ENCODE peak calls at places on chromosome 19, in five cellular contexts. One of them, this sample, is unnamed.
A peak's percentile ranks its signal among the peaks of the same experiment; 100 is the strongest.

GRCh38 chr19:4877753-4878490 is 10.5 kb upstream of the PLIN3 start:
- DNase-seq in GM12865: no peak
- DNase-seq in fibroblast of mammary gland: no peak
- DNase-seq in CD4-positive, alpha-beta T cell: no peak
- DNase-seq in astrocyte: no peak
- DNase-seq in this sample: no peak

GRCh38 chr19:29293292-29293691 is 80.3 kb upstream of the UQCRFS1 start:
- DNase-seq in GM12865: no peak
- DNase-seq in CD4-positive, alpha-beta T cell: no peak
- DNase-seq in astrocyte: no peak
- DNase-seq in fibroblast of mammary gland: no peak
- DNase-seq in this sample: no peak

GRCh38 chr19:29191005-29191404 is 21.9 kb downstream of the UQCRFS1 start:
- DNase-seq in fibroblast of mammary gland: no peak
- DNase-seq in astrocyte: no peak
- DNase-seq in CD4-positive, alpha-beta T cell: no peak
- DNase-seq in GM12865: no peak
- DNase-seq in this sample: no peak

GRCh38 chr19:58557253-58558065 is 952 bp downstream of the UBE2M start:
- DNase-seq in CD4-positive, alpha-beta T cell: no peak
- DNase-seq in fibroblast of mammary gland: no peak
- DNase-seq in GM12865: no peak
- DNase-seq in astrocyte: no peak
- DNase-seq in this sample: no peak

GRCh38 chr19:53583181-53583580 is 45.2 kb downstream of the ZNF331 start:
- DNase-seq in astrocyte: no peak
- DNase-seq in GM12865: no peak
- DNase-seq in CD4-positive, alpha-beta T cell: no peak
- DNase-seq in fibroblast of mammary gland: no peak
- DNase-seq in this sample: no peak

GRCh38 chr19:461664-462551 is 1.1 kb upstream of the SHC2 start:
- DNase-seq in GM12865: no peak
- DNase-seq in fibroblast of mammary gland: no peak
- DNase-seq in astrocyte: no peak
- DNase-seq in CD4-positive, alpha-beta T cell: no peak
- DNase-seq in this sample: no peak

GRCh38 chr19:54160182-54160811 is 776 bp upstream of the LENG1 start:
- DNase-seq in fibroblast of mammary gland: peak; percentile 43
- DNase-seq in GM12865: no peak
- DNase-seq in astrocyte: no peak
- DNase-seq in CD4-positive, alpha-beta T cell: no peak
- DNase-seq in this sample: no peak

GRCh38 chr19:36009220-36009619 is 607 bp upstream of the SYNE4 start:
- DNase-seq in fibroblast of mammary gland: peak; percentile 54
- DNase-seq in GM12865: peak; percentile 66
- DNase-seq in CD4-positive, alpha-beta T cell: peak; percentile 46
- DNase-seq in astrocyte: peak; percentile 45
- DNase-seq in this sample: peak; percentile 37

GRCh38 chr19:35975608-35976214 is 19.3 kb upstream of the SDHAF1 start:
- DNase-seq in fibroblast of mammary gland: peak; percentile 22
- DNase-seq in CD4-positive, alpha-beta T cell: no peak
- DNase-seq in GM12865: no peak
- DNase-seq in astrocyte: peak; percentile 16
- DNase-seq in this sample: no peak

GRCh38 chr19:5354403-5354802 is 13.8 kb upstream of the PTPRS start:
- DNase-seq in CD4-positive, alpha-beta T cell: no peak
- DNase-seq in fibroblast of mammary gland: peak; percentile 19
- DNase-seq in GM12865: peak; percentile 22
- DNase-seq in astrocyte: no peak
- DNase-seq in this sample: no peak

GRCh38 chr19:54694648-54695047 is 29.6 kb upstream of the KIR3DL3 start:
- DNase-seq in GM12865: no peak
- DNase-seq in CD4-positive, alpha-beta T cell: no peak
- DNase-seq in astrocyte: no peak
- DNase-seq in fibroblast of mammary gland: no peak
- DNase-seq in this sample: no peak

GRCh38 chr19:535017-535835 is 3.7 kb downstream of the CDC34 start:
- DNase-seq in CD4-positive, alpha-beta T cell: no peak
- DNase-seq in GM12865: no peak
- DNase-seq in fibroblast of mammary gland: peak; percentile 23
- DNase-seq in astrocyte: no peak
- DNase-seq in this sample: no peak

GRCh38 chr19:2235026-2235395 is 1.1 kb downstream of the PLEKHJ1 start:
- DNase-seq in astrocyte: no peak
- DNase-seq in fibroblast of mammary gland: no peak
- DNase-seq in CD4-positive, alpha-beta T cell: no peak
- DNase-seq in GM12865: no peak
- DNase-seq in this sample: no peak

GRCh38 chr19:1019616-1019961 is 1.3 kb downstream of the TMEM259 start:
- DNase-seq in fibroblast of mammary gland: no peak
- DNase-seq in astrocyte: no peak
- DNase-seq in GM12865: no peak
- DNase-seq in CD4-positive, alpha-beta T cell: no peak
- DNase-seq in this sample: no peak

GRCh38 chr19:12222980-12223630 is 60.2 kb downstream of the ZNF136 start:
- DNase-seq in CD4-positive, alpha-beta T cell: no peak
- DNase-seq in fibroblast of mammary gland: no peak
- DNase-seq in GM12865: no peak
- DNase-seq in astrocyte: no peak
- DNase-seq in this sample: no peak

GRCh38 chr19:11405846-11406643 is 13.1 kb downstream of the RGL3 start:
- DNase-seq in CD4-positive, alpha-beta T cell: no peak
- DNase-seq in GM12865: peak; percentile 18
- DNase-seq in astrocyte: no peak
- DNase-seq in fibroblast of mammary gland: peak; percentile 34
- DNase-seq in this sample: peak; percentile 32

GRCh38 chr19:29287061-29287460 is 74.1 kb upstream of the UQCRFS1 start:
- DNase-seq in fibroblast of mammary gland: no peak
- DNase-seq in CD4-positive, alpha-beta T cell: no peak
- DNase-seq in astrocyte: no peak
- DNase-seq in GM12865: no peak
- DNase-seq in this sample: no peak

GRCh38 chr19:11018743-11019142 is 57.9 kb downstream of the SMARCA4 start:
- DNase-seq in GM12865: no peak
- DNase-seq in fibroblast of mammary gland: no peak
- DNase-seq in astrocyte: no peak
- DNase-seq in CD4-positive, alpha-beta T cell: no peak
- DNase-seq in this sample: no peak

GRCh38 chr19:1858412-1859081 is 4.8 kb downstream of the KLF16 start:
- DNase-seq in fibroblast of mammary gland: no peak
- DNase-seq in GM12865: no peak
- DNase-seq in CD4-positive, alpha-beta T cell: no peak
- DNase-seq in astrocyte: no peak
- DNase-seq in this sample: no peak

GRCh38 chr19:46678110-46678732 is 17.2 kb upstream of the DACT3 start:
- DNase-seq in GM12865: peak; percentile 72
- DNase-seq in astrocyte: no peak
- DNase-seq in fibroblast of mammary gland: no peak
- DNase-seq in CD4-positive, alpha-beta T cell: peak; percentile 36
- DNase-seq in this sample: peak; percentile 42

GRCh38 chr19:19552811-19553210 is 14.7 kb downstream of the CILP2 start:
- DNase-seq in GM12865: peak; percentile 52
- DNase-seq in fibroblast of mammary gland: no peak
- DNase-seq in astrocyte: no peak
- DNase-seq in CD4-positive, alpha-beta T cell: no peak
- DNase-seq in this sample: no peak

GRCh38 chr19:41325947-41326706 is 16.2 kb downstream of the CCDC97 start:
- DNase-seq in GM12865: peak; percentile 84
- DNase-seq in fibroblast of mammary gland: peak; percentile 81
- DNase-seq in CD4-positive, alpha-beta T cell: no peak
- DNase-seq in astrocyte: peak; percentile 80
- DNase-seq in this sample: peak; percentile 49

GRCh38 chr19:497476-497860 is 1.2 kb downstream of the MADCAM1 start:
- DNase-seq in GM12865: no peak
- DNase-seq in CD4-positive, alpha-beta T cell: no peak
- DNase-seq in astrocyte: no peak
- DNase-seq in fibroblast of mammary gland: no peak
- DNase-seq in this sample: no peak

GRCh38 chr19:49487277-49488045 is at the start of gene RPL13A:
- DNase-seq in CD4-positive, alpha-beta T cell: peak; percentile 99
- DNase-seq in astrocyte: peak; percentile 93
- DNase-seq in GM12865: peak; percentile 100
- DNase-seq in fibroblast of mammary gland: peak; percentile 99
- DNase-seq in this sample: peak; percentile 100

GRCh38 chr19:49488863-49489537 is 1.6 kb downstream of the RPL13A start:
- DNase-seq in astrocyte: no peak
- DNase-seq in GM12865: peak; percentile 19
- DNase-seq in CD4-positive, alpha-beta T cell: no peak
- DNase-seq in fibroblast of mammary gland: no peak
- DNase-seq in this sample: no peak

GRCh38 chr19:49488046-49488862 is 846 bp downstream of the RPL13A start:
- DNase-seq in CD4-positive, alpha-beta T cell: no peak
- DNase-seq in GM12865: peak; percentile 41
- DNase-seq in astrocyte: no peak
- DNase-seq in fibroblast of mammary gland: no peak
- DNase-seq in this sample: no peak

GRCh38 chr19:49486232-49486631 is 1.2 kb upstream of the RPL13A start:
- DNase-seq in CD4-positive, alpha-beta T cell: no peak
- DNase-seq in fibroblast of mammary gland: no peak
- DNase-seq in GM12865: peak; percentile 5
- DNase-seq in astrocyte: no peak
- DNase-seq in this sample: no peak

DNA sequence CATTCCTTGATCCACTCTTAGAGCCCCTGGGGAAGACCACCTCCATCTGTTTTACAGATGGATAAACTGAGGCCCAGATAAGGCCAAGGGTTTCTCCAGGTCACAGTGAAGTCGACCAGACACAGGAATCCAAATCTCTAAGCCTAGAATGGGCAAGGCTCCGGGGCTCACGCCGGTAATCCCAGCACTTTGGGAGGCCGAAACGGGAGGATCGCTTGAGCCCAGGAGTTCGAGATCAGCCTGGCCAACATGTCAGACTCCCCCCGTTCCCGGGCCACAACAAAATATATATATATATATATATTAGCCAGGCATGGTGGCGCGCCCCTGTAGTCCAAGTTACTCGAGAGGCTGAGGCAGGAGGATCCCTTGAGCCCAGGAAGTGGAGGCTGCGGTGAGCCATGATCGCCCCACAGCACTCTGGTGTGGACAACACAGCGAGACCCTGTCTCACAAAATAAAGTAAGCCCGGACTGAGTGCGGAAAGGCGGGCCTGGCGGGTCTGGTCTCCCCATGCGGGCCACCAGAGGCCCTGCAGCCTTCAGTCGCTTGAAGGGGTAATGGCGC is 615 bp upstream of the RPL13A start:
- DNase-seq in GM12865: no peak
- DNase-seq in astrocyte: no peak
- DNase-seq in CD4-positive, alpha-beta T cell: no peak
- DNase-seq in fibroblast of mammary gland: no peak
- DNase-seq in this sample: no peak
- TF ChIP-seq CTCF in GM12865: no peak
- TF ChIP-seq CTCF in astrocyte: no peak
- TF ChIP-seq CTCF in CD4-positive, alpha-beta T cell: no peak
- TF ChIP-seq CTCF in fibroblast of mammary gland: no peak
- TF ChIP-seq CTCF in this sample: no peak

DNA sequence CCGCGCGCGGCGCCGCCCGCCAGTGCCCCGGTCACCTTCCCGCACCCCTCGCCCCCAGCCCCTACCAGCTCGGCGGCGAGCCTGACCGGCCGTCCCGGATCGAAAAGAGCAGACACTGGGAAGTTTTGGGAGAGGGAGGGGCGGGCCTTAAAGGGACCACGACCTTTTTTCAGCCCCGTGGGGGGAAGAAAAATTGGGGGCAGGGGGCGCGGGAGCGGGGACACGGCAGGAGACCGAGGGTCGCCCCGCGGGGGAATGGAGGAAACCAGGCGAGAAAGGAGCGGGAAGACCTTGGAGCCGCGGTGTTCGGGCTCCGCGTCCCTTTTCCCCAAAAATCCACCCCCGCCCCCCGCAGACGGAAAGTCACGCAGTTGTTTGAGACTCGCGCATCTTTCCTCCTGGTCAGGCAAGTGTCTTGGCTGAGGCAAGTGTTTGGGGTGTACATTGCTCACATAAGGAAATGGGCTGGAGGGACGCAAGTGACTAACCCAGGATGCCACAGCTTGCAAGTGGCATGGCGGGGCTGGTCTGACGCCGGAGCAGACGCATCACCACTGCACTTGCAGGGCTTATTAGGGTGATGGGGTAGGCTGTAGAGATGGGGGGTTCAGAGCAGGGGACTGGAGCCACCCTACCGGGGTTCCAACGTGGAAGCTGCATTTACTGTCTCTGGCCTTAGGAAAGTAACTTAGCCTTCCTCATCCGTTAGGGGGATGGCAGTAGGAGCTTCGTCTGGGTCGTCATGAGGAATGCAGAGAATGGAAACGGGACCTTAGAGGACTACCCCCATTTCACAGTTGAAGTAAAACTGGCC is 2.7 kb upstream of the HNRNPL start:
- DNase-seq in astrocyte: peak; percentile 59
- DNase-seq in GM12865: peak; percentile 81
- DNase-seq in fibroblast of mammary gland: peak; percentile 75
- DNase-seq in CD4-positive, alpha-beta T cell: peak; percentile 61
- DNase-seq in this sample: peak; percentile 45
- TF ChIP-seq CTCF in astrocyte: no peak
- TF ChIP-seq CTCF in GM12865: no peak
- TF ChIP-seq CTCF in fibroblast of mammary gland: no peak
- TF ChIP-seq CTCF in CD4-positive, alpha-beta T cell: no peak
- TF ChIP-seq CTCF in this sample: no peak

GRCh38 chr19:18491995-18492953 is 29.6 kb downstream of the ELL start:
- DNase-seq in fibroblast of mammary gland: no peak
- DNase-seq in GM12865: no peak
- DNase-seq in CD4-positive, alpha-beta T cell: no peak
- DNase-seq in astrocyte: no peak
- DNase-seq in this sample: no peak

GRCh38 chr19:18488838-18489626 is 32.8 kb downstream of the ELL start:
- DNase-seq in astrocyte: no peak
- DNase-seq in fibroblast of mammary gland: no peak
- DNase-seq in CD4-positive, alpha-beta T cell: no peak
- DNase-seq in GM12865: no peak
- DNase-seq in this sample: no peak

GRCh38 chr19:18488403-18488723 is 33.5 kb downstream of the ELL start:
- DNase-seq in fibroblast of mammary gland: no peak
- DNase-seq in CD4-positive, alpha-beta T cell: no peak
- DNase-seq in astrocyte: no peak
- DNase-seq in GM12865: no peak
- DNase-seq in this sample: no peak

GRCh38 chr19:18489627-18490184 is 32.2 kb downstream of the ELL start:
- DNase-seq in CD4-positive, alpha-beta T cell: no peak
- DNase-seq in GM12865: no peak
- DNase-seq in astrocyte: no peak
- DNase-seq in fibroblast of mammary gland: no peak
- DNase-seq in this sample: no peak

GRCh38 chr19:18490719-18491118 is 31.2 kb downstream of the ELL start:
- DNase-seq in fibroblast of mammary gland: no peak
- DNase-seq in CD4-positive, alpha-beta T cell: no peak
- DNase-seq in GM12865: no peak
- DNase-seq in astrocyte: no peak
- DNase-seq in this sample: no peak
- TF ChIP-seq CTCF in fibroblast of mammary gland: no peak
- TF ChIP-seq CTCF in CD4-positive, alpha-beta T cell: no peak
- TF ChIP-seq CTCF in GM12865: no peak
- TF ChIP-seq CTCF in astrocyte: no peak
- TF ChIP-seq CTCF in this sample: no peak

GRCh38 chr19:30339624-30340525 is 32.3 kb upstream of the ZNF536 start:
- DNase-seq in fibroblast of mammary gland: no peak
- DNase-seq in astrocyte: no peak
- DNase-seq in GM12865: no peak
- DNase-seq in CD4-positive, alpha-beta T cell: no peak
- DNase-seq in this sample: no peak
- TF ChIP-seq CTCF in fibroblast of mammary gland: no peak
- TF ChIP-seq CTCF in astrocyte: no peak
- TF ChIP-seq CTCF in GM12865: no peak
- TF ChIP-seq CTCF in CD4-positive, alpha-beta T cell: no peak
- TF ChIP-seq CTCF in this sample: no peak